ENCODE peak calls at places on chromosome 20, in ten cellular contexts. X, S, E, V, M, D, O, Q, K and F are unnamed samples.

GRCh38 chr20:34954905-34955231 is 738 bp downstream of the GSS start:
- DNase-seq in D (peak; percentile 13), E (peak; percentile 59), O (no peak), S (no peak), V (peak; percentile 70), Q (peak; percentile 73), X (no peak), K (peak; percentile 70), M (no peak), F (no peak)

GRCh38 chr20:42628683-42629082 is 561.0 kb downstream of the PTPRT start:
- DNase-seq in K (no peak), M (no peak), D (no peak), X (no peak), O (no peak), S (no peak), Q (no peak), E (no peak), V (no peak), F (no peak)

GRCh38 chr20:6140947-6141346 is 18.1 kb upstream of the FERMT1 start:
- DNase-seq in E (peak; percentile 22), M (no peak), D (no peak), O (peak; percentile 5), S (no peak), V (no peak), K (no peak), X (no peak), Q (peak; percentile 21), F (no peak)

GRCh38 chr20:62156254-62156556 is 12.6 kb downstream of the SS18L1 start:
- DNase-seq in K (no peak), Q (no peak), E (no peak), S (no peak), O (no peak), M (no peak), V (no peak), D (no peak), X (no peak), F (no peak)

GRCh38 chr20:6863355-6863754 is 95.9 kb downstream of the BMP2 start:
- DNase-seq in O (no peak), Q (no peak), E (no peak), K (no peak), D (no peak), S (no peak), V (no peak), X (no peak), M (no peak), F (no peak)

GRCh38 chr20:52031206-52031573 is 160.4 kb downstream of the ZFP64 start:
- DNase-seq in E (no peak), V (no peak), O (no peak), Q (no peak), D (no peak), S (no peak), K (no peak), M (no peak), X (no peak), F (no peak)

GRCh38 chr20:40331699-40332098 is 357.3 kb downstream of the MAFB start:
- DNase-seq in S (no peak), Q (no peak), M (no peak), O (no peak), D (no peak), K (no peak), X (peak; percentile 46), V (no peak), E (no peak), F (no peak)

GRCh38 chr20:23257848-23258746 is 92.5 kb upstream of the NXT1 start:
- DNase-seq in K (no peak), O (no peak), S (no peak), X (no peak), V (peak; percentile 63), D (no peak), E (peak; percentile 20), M (no peak), Q (peak; percentile 91), F (peak; percentile 95)

GRCh38 chr20:54228841-54229240 is 21.0 kb downstream of the PFDN4 start:
- DNase-seq in M (no peak), S (no peak), E (no peak), D (no peak), V (no peak), Q (peak; percentile 56), O (no peak), K (no peak), X (no peak), F (no peak)

GRCh38 chr20:4070323-4071176 is 55.2 kb upstream of the RNF24 start:
- DNase-seq in M (no peak), X (no peak), K (peak; percentile 38), S (no peak), E (no peak), D (no peak), Q (no peak), V (no peak), O (no peak), F (no peak)

GRCh38 chr20:63562461-63563185 is 8.7 kb downstream of the FNDC11 start:
- DNase-seq in O (no peak), D (no peak), X (no peak), S (no peak), E (no peak), V (no peak), M (no peak), K (no peak), Q (no peak), F (no peak)
- H3K4me3 ChIP-seq in O (no peak overlapping the region), D (no peak overlapping the region), X (no peak overlapping the region), S (no peak overlapping the region), E (no peak overlapping the region), V (no peak overlapping the region), M (no peak overlapping the region), K (no peak overlapping the region), Q (no peak overlapping the region), F (no peak overlapping the region)

DNA sequence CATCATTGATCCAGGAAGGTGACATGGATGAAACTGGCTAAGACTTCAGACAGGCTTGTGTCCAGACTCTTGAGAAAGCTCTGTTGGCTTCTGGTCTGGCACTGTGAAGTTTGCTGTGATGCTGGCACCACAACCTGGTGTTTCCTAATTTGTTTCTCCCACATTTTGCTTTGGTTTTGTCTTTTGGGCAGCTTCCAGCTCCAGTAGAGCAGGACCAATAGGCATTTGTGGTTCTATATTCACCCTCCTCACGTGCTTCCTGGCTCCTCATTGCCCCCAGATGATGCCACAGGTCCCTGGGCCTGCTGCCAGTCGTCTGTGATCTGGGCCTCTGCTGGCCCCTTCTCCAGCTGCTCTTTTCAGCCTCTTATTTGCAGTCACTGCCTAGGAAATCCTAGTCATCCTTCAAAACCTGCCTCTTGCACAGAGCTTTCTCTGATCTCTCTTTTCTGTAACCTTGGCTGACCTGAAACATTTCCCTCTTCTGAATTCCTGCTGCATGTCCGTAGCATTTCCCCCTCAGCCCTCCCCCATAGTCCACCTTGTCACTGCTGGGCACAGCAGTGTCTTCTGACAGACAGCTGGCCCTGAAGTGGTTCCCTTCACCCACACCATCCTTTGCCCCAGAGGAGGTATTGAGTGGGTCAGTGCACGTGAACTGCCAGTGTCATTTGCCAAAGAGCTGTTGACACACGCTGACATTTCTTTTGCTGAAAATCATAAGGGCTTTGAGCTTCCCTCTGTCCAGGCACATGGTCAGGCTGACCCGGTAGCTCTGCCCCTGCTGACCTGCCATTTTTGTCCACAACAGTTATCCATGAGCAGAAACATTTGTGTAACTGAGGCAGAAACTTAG is 63.0 kb downstream of the PTPN1 start:
- DNase-seq in O (no peak), S (peak; percentile 80), X (no peak), K (peak; percentile 90), M (peak; percentile 73), V (peak; percentile 89), Q (peak; percentile 91), D (no peak), E (peak; percentile 69), F (peak; percentile 93)
- H3K27ac ChIP-seq in O (no peak overlapping the region), S (peak overlapping the region; percentile 90), X (peak overlapping the region; percentile 51), K (peak overlapping the region; percentile 84), M (no peak overlapping the region), V (peak overlapping the region; percentile 48), Q (peak overlapping the region; percentile 72), D (peak overlapping the region; percentile 2), E (peak overlapping the region; percentile 84), F (peak overlapping the region; percentile 56)

GRCh38 chr20:57598491-57598890 is 21.7 kb downstream of the ZBP1 start:
- DNase-seq in V (no peak), Q (no peak), K (no peak), M (no peak), X (peak; percentile 15), O (no peak), E (no peak), D (no peak), S (peak; percentile 17), F (no peak)

GRCh38 chr20:57596358-57596757 is 23.9 kb downstream of the ZBP1 start:
- DNase-seq in X (peak; percentile 28), Q (no peak), O (no peak), V (no peak), E (no peak), K (no peak), M (no peak), D (no peak), S (peak; percentile 34), F (no peak)

GRCh38 chr20:57598060-57598459 is 22.2 kb downstream of the ZBP1 start:
- DNase-seq in S (peak; percentile 23), D (no peak), Q (no peak), V (no peak), X (peak; percentile 42), K (no peak), M (no peak), O (no peak), E (peak; percentile 39), F (no peak)

GRCh38 chr20:57595041-57596030 is 24.9 kb downstream of the ZBP1 start:
- DNase-seq in K (no peak), Q (no peak), V (no peak), M (no peak), X (peak; percentile 40), O (no peak), S (peak; percentile 39), E (no peak), D (no peak), F (no peak)

GRCh38 chr20:57596998-57597939 is 23.0 kb downstream of the ZBP1 start:
- DNase-seq in Q (peak; percentile 77), V (no peak), M (peak; percentile 75), E (peak; percentile 94), O (peak; percentile 75), K (peak; percentile 75), D (peak; percentile 8), S (peak; percentile 82), X (peak; percentile 82), F (peak; percentile 84)
- H3K4me3 ChIP-seq in Q (no peak overlapping the region), V (peak overlapping the region; percentile 54), M (no peak overlapping the region), E (peak overlapping the region; percentile 18), O (no peak overlapping the region), K (no peak overlapping the region), D (no peak overlapping the region), S (no peak overlapping the region), X (peak overlapping the region; percentile 14), F (no peak overlapping the region)

DNA sequence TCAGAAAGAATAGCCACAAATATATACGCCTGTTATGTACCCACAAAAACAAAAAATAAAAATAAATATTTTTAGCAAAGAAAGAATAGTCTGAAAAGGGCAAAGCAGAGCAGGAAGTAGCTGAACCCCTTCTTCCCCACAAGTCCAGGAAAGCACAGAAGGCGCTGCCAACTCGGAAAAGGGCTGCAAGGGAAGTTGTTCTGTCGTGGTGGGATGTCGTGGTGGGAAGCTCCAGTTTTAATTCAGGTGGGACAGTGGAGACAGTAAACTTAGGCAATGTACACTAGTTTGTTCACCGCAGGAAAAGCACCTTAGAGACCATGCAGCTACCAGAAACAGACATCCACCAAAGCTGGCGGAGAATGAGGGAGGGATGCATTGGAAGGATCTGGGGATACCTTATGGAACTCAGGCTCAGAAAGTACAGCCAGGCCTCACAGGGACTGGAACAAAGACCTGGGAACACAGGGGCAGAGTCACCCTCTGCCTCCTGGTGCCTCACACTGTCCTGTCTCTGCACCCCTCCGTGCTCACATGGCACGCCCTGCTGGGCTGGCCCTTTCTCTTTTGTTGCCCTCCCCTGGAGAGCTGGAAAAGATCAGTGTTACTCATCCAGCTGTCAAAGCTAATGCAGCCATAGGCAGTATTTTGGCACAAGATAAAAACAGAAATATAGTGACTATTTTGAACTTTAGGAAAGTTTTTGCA is 3.3 kb upstream of the APMAP start:
- DNase-seq in E (no peak), K (peak; percentile 36), D (no peak), V (peak; percentile 45), X (no peak), M (no peak), S (no peak), Q (peak; percentile 43), O (no peak), F (no peak)
- H3K27ac ChIP-seq in E (no peak overlapping the region), K (no peak overlapping the region), D (no peak overlapping the region), V (no peak overlapping the region), X (no peak overlapping the region), M (no peak overlapping the region), S (no peak overlapping the region), Q (no peak overlapping the region), O (no peak overlapping the region), F (no peak overlapping the region)